ENCODE peak calls at places on chromosomes 12 and 14, in four cellular contexts. H, T, O and L are unnamed samples.

GRCh38 chr12:50275545-50275944 is 7.8 kb downstream of the LIMA1 start:
- DNase-seq in O (no peak), H (peak), T (no peak), L (peak)

GRCh38 chr14:104322531-104323466 is 184.4 kb downstream of the KIF26A start:
- DNase-seq in O (no peak), H (no peak), T (no peak), L (no peak)

GRCh38 chr12:48973531-48973930 is 2.0 kb upstream of the WNT10B start:
- DNase-seq in H (no peak), O (no peak), T (no peak), L (no peak)

GRCh38 chr14:29773990-29774389 is 153.7 kb downstream of the PRKD1 start:
- DNase-seq in T (no peak), O (no peak), H (no peak), L (no peak)

GRCh38 chr14:76280221-76280620 is 95.7 kb upstream of the ESRRB start:
- DNase-seq in O (no peak), T (no peak), H (no peak), L (no peak)

GRCh38 chr12:47376937-47377336 is 297.2 kb upstream of the AMIGO2 start:
- DNase-seq in O (no peak), H (peak), T (peak), L (no peak)

GRCh38 chr12:1632702-1633101 is 3.7 kb downstream of the WNT5B start:
- DNase-seq in T (no peak), O (no peak), H (no peak), L (no peak)

GRCh38 chr12:162467-163307 is 51.3 kb downstream of the SLC6A12 start:
- DNase-seq in H (no peak), T (no peak), O (no peak), L (no peak)

GRCh38 chr12:117789195-117789912 is 179.4 kb downstream of the KSR2 start:
- DNase-seq in O (no peak), T (no peak), H (no peak), L (no peak)

GRCh38 chr12:12546314-12546772 is 16.3 kb downstream of the DUSP16 start:
- DNase-seq in T (no peak), O (no peak), H (peak), L (peak)

GRCh38 chr12:132296063-132296462 is 33.3 kb downstream of the GALNT9 start:
- DNase-seq in O (no peak), T (no peak), H (no peak), L (no peak)

GRCh38 chr12:1662761-1663439 is 28.0 kb upstream of the ADIPOR2 start:
- DNase-seq in O (no peak), T (peak), H (peak), L (peak)

GRCh38 chr12:107650977-107651376 is 34.6 kb upstream of the PWP1 start:
- DNase-seq in T (no peak), O (no peak), H (no peak), L (no peak)

GRCh38 chr12:104579716-104580495 is 123.2 kb downstream of the CHST11 start:
- DNase-seq in H (no peak), O (no peak), T (no peak), L (no peak)

GRCh38 chr14:63468273-63468672 is 74.9 kb downstream of the PPP2R5E start:
- DNase-seq in H (peak), O (no peak), T (no peak), L (peak)

GRCh38 chr12:47927346-47927745 is 22.6 kb upstream of the VDR start:
- DNase-seq in H (no peak), T (no peak), O (no peak), L (no peak)

GRCh38 chr14:55734731-55735130 is 154.7 kb downstream of the KTN1 start:
- DNase-seq in H (no peak), O (no peak), T (no peak), L (no peak)

GRCh38 chr14:55052259-55052930 is 948 bp downstream of the MAPK1IP1L start:
- DNase-seq in T (peak), O (no peak), H (peak), L (peak)

GRCh38 chr14:64293976-64294671 is at the start of gene ESR2:
- DNase-seq in O (peak), T (peak), H (peak), L (peak)

GRCh38 chr14:104558231-104559042 is 21.1 kb upstream of the C14orf180 start:
- DNase-seq in H (no peak), T (no peak), O (no peak), L (no peak)

GRCh38 chr12:131108171-131108955 is 154.7 kb downstream of the ADGRD1 start:
- DNase-seq in O (no peak), H (no peak), T (no peak), L (no peak)

GRCh38 chr12:88493651-88494050 is 86.6 kb downstream of the KITLG start:
- DNase-seq in H (peak), T (peak), O (no peak), L (peak)

GRCh38 chr12:24838531-24838950 is 110.4 kb downstream of the BCAT1 start:
- DNase-seq in T (peak), O (no peak), H (peak), L (no peak)

GRCh38 chr14:77302926-77303325 is 17.8 kb downstream of the POMT2 start:
- DNase-seq in O (no peak), T (peak), H (peak), L (peak)

GRCh38 chr12:109054520-109054919 is 2.1 kb downstream of the USP30 start:
- DNase-seq in T (no peak), H (no peak), O (no peak), L (no peak)

GRCh38 chr12:43692064-43692463 is 66.5 kb downstream of the PUS7L start:
- DNase-seq in O (no peak), T (no peak), H (peak), L (peak)

GRCh38 chr14:100664841-100665425 is 61.8 kb upstream of the DLK1 start:
- DNase-seq in T (peak), O (no peak), H (no peak), L (no peak)

GRCh38 chr12:28708918-28709371 is 440.1 kb upstream of the FAR2 start:
- DNase-seq in H (no peak), T (peak), O (no peak), L (no peak)

GRCh38 chr12:16482726-16483125 is 123.2 kb downstream of the LMO3 start:
- DNase-seq in O (no peak), T (peak), H (no peak), L (no peak)

GRCh38 chr14:23181946-23182345 is 1.5 kb downstream of the SLC7A8 start:
- DNase-seq in T (no peak), O (no peak), H (no peak), L (no peak)
- H3K4me3 ChIP-seq in T (no peak), O (peak), H (peak), L (no peak)

GRCh38 chr12:111409403-111410228 is 3.9 kb downstream of the SH2B3 start:
- DNase-seq in O (peak), H (peak), T (peak), L (no peak)

GRCh38 chr12:111410229-111411186 is 4.8 kb downstream of the SH2B3 start:
- DNase-seq in O (no peak), H (no peak), T (no peak), L (no peak)

GRCh38 chr12:111407371-111408115 is 1.8 kb downstream of the SH2B3 start:
- DNase-seq in O (no peak), H (no peak), T (no peak), L (no peak)

GRCh38 chr12:111408116-111408440 is 2.4 kb downstream of the SH2B3 start:
- DNase-seq in O (no peak), T (no peak), H (no peak), L (no peak)

DNA sequence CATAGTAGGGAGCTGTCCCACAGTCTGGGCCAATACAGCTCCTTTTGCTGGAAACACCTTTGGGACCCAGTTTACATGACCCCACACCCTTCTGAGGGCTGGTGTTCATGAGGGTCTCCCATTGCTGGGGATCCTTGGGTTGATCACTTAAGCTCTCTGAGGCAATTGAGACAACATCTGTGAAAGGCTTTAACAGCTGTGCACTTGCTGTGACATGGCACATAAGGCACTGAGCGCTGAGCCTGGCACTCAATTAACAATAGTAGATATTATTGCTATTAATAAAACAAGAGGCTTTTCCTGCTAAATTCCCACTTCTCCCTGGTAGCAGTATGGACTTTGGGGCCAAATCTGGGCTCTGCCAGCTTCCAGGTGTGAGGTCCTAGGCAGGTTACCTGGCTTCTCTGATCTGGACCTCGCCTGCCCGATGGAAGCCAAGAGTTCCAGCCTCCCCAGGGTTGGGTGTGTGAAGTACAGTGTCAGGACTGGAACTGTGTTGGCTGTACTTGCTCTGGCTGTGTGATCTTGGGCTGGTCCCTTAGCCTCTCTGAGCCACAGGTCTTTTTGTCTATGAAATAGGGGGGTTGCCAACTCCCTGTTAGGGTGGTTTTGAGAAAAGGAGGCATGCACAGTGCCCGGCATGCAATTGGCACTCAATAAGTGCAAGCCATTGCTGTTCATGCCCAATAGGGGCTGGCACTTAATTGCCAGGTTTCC is 3.1 kb downstream of the SH2B3 start:
- DNase-seq in H (no peak), T (no peak), O (no peak), L (no peak)
- H3K4me3 ChIP-seq in H (no peak), T (no peak), O (peak), L (no peak)

DNA sequence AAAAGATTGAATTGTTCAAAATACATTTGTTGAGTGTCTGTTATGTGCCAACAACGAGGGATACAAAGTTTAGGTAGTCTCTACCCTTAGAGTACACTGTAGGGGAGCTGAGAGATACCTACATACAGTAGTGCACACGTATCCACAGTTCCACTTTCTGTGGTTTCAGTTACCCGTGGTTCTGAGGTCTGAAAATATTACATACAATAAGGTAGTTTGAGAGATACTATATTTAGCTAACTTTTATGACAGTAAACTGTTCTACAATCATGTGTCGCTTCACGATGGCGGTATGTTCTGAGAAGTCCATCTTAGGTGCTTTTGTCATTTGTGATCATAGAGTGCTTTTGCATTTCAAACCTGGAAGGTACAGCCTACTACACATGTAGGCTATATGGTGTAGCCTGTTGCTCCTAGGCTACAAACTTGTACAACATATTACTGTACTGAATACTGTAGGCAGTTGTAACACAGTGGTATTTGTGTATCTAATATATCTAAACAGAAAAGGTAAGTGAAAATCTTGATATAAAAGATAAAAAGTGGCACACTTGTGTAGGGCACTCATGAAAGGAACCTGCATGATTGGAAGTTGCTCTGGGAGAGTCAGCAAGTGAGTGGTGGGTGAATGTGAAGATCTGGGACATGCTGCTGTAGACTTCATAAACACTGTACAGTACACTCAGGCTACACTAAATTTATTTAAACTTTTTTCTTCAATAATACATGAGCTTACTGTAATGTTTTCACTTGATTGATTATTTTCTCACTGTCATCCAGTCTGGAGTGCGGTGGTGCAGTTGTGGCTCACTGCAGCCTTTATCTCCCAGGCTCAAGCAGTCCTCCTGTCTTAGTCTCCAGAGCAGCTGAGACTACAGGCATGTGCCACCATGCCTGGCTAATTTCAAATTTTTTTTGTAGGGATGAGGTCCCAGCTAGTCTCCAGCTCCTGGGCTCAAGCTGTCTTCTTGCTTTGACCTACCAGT is 4.0 kb downstream of the CPSF6 start:
- DNase-seq in O (no peak), T (no peak), H (no peak), L (no peak)
- H3K4me3 ChIP-seq in O (no peak), T (no peak), H (no peak), L (no peak)

GRCh38 chr14:103055693-103056092 is 1.7 kb downstream of the CDC42BPB start:
- DNase-seq in O (no peak), T (peak), H (no peak), L (no peak)
- H3K4me3 ChIP-seq in O (no peak), T (peak), H (peak), L (peak)

DNA sequence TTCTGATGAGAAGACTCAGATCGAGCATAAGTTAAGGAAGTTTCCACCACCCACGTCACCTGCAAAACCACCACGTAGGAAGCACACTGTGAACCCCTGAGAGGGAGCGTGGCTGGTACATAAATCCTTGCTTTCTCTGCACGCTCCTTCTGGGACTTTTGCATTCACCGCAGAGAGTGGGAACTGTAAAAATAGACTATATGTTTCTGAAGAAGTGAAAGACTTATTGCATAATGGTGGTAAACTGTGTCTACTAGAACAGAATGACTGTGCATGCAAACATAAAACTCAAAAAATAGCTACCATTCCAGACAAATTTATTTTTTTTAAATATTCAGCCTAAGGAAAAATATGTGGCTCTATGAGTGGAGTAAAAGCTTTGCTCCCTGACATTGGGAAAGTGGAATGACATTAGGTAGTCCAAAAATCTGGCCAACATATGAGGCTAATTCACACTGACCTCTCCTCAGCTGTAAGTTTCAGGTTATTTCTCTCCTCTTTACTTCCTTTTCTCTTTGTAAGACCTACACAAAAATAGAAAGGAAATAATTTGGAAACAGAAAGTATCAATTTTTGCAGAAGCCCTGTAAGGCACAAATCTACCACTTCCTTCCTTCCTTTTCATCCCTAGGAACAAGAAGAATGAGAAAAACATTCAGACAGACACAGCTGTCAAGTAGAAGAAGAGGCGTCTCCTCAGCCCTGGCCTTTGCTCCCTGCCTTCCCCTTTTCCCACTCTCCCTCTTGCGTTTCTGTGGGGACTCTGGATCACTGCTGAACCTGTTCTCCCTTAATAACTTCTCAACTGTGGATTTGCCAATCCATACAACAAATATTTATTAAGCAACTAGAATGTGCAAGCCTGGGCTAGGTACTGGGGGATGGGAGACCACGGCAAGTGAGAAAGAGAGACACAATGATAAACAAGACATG is 264.3 kb upstream of the FOXN3 start:
- DNase-seq in T (no peak), O (peak), H (peak), L (no peak)
- H3K4me3 ChIP-seq in T (no peak), O (peak), H (no peak), L (no peak)

DNA sequence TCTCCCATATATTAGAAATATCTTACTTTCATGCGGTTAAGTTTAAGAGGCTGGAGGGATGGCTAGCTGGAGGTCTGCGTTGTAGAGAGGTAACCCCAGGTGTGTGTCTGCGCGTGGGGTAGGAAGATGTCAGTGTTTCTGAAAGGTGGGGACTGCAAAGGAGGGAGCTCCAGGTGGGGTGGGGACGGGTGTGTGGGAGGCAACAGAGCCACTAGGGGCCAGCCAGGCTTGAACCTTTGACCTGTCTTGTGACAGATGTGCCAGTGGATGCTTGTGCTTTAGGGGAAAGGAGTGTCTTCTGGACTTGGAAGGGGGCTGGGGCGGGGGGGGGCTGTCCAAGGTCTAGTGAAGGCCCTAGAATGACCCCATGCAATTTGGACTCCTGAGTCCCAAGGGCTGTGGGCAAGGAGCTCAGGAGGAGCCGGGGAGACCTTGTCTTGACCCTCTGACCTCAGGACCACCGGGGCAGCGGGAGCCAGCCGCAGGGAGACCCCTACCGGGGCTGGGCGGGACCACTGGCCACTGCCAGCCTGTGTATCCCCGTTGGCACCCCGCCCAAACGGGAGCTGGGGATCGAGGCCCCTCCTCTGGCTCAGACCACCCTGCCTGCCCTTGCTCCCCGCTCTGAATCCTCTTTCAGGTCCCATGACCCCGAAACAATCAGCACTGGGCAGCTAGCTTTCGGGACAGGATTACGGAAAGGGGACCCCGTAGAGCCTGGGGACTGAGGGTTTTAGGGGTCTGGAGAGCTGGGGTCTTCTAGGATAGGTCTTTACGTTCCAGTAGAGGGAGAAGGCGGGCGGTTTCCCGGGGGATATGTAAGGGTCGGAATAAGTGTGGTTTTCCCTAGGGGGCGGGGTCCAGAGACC is 1.1 kb downstream of the GLI1 start:
- DNase-seq in H (peak), T (no peak), O (peak), L (no peak)
- H3K4me3 ChIP-seq in H (no peak), T (peak), O (peak), L (peak)

DNA sequence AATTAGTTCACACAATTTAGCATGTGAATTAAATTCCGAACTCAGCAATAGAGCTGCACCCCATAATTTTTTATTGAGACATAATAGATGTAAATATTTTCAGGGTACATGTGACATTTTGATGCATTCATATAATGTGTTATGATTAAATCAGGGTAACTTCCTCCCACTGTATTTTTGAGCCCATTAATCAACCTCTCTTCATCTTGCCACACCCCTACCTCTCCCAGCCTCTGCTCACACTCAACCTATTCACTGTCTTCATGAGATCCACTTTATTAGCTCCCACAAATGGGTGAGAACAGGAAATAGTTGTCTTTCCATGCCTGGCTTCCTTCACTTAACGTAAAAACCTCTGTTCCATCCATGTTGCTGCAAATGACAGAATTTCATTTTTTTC is 14.7 kb downstream of the IL26 start:
- DNase-seq in T (no peak), H (no peak), O (no peak), L (no peak)
- H3K4me3 ChIP-seq in T (no peak), H (no peak), O (no peak), L (no peak)

GRCh38 chr12:18243238-18243637 is 18.1 kb upstream of the PIK3C2G start:
- DNase-seq in T (no peak), H (no peak), O (no peak), L (no peak)
- H3K4me3 ChIP-seq in T (no peak), H (no peak), O (no peak), L (no peak)

GRCh38 chr12:114665411-114666181 is 18.4 kb downstream of the TBX3 start:
- DNase-seq in T (no peak), H (no peak), O (no peak), L (no peak)
- H3K4me3 ChIP-seq in T (no peak), H (no peak), O (no peak), L (no peak)